ENCODE peak calls at places on chromosomes 12 and 14, in eight cellular contexts. J is left lung, C is pancreas, N is PC-3, Q is HCT116, Y is aorta, H is left cardiac atrium, I is T-helper 17 cell. Z is an unnamed sample.

GRCh38 chr12:46915082-46915481 is 89.3 kb upstream of the SLC38A4 start:
- ATAC-seq in J (peak; percentile 80), C (no peak), N (peak; percentile 94), Q (no peak), Y (no peak), H (peak; percentile 76), I (no peak), Z (peak; percentile 57)

GRCh38 chr14:93727039-93727740 is 61.1 kb downstream of the PRIMA1 start:
- ATAC-seq in J (no peak), C (no peak), N (no peak), Q (no peak), Y (no peak), H (no peak), I (no peak), Z (no peak)

GRCh38 chr14:31255286-31255685 is 47.7 kb upstream of the HECTD1 start:
- ATAC-seq in J (no peak), C (no peak), N (no peak), Q (no peak), Y (no peak), H (no peak), I (no peak), Z (no peak)

GRCh38 chr14:31678421-31679249 is 117.4 kb downstream of the NUBPL start:
- ATAC-seq in J (no peak), C (no peak), N (no peak), Q (no peak), Y (no peak), H (no peak), I (no peak), Z (no peak)

GRCh38 chr12:2384533-2385328 is 331.9 kb downstream of the CACNA1C start:
- ATAC-seq in J (no peak), C (no peak), N (no peak), Q (no peak), Y (peak; percentile 59), H (peak; percentile 10), I (no peak), Z (no peak)

GRCh38 chr12:93947486-93947885 is 200.9 kb upstream of the PLXNC1 start:
- ATAC-seq in J (no peak), C (no peak), N (no peak), Q (no peak), Y (no peak), H (no peak), I (no peak), Z (no peak)

GRCh38 chr14:102363182-102363952 is 626 bp downstream of the TECPR2 start:
- ATAC-seq in J (peak; percentile 36), C (peak; percentile 49), N (peak; percentile 49), Q (peak; percentile 46), Y (peak; percentile 6), H (peak; percentile 62), I (peak; percentile 5), Z (peak; percentile 30)

GRCh38 chr14:90301580-90302181 is 30.1 kb downstream of the NRDE2 start:
- ATAC-seq in J (peak; percentile 82), C (peak; percentile 80), N (peak; percentile 69), Q (no peak), Y (peak; percentile 78), H (peak; percentile 83), I (no peak), Z (peak; percentile 69)

GRCh38 chr12:7915911-7916403 is 20.0 kb downstream of the SLC2A3 start:
- ATAC-seq in J (peak; percentile 6), C (no peak), N (no peak), Q (no peak), Y (peak; percentile 47), H (peak; percentile 30), I (peak; percentile 34), Z (no peak)

GRCh38 chr14:25041898-25042297 is 8.0 kb downstream of the STXBP6 start:
- ATAC-seq in J (peak; percentile 29), C (no peak), N (no peak), Q (no peak), Y (no peak), H (no peak), I (no peak), Z (no peak)

GRCh38 chr12:457676-458075 is 2.1 kb upstream of the B4GALNT3 start:
- ATAC-seq in J (peak; percentile 3), C (no peak), N (peak; percentile 48), Q (no peak), Y (no peak), H (no peak), I (no peak), Z (peak; percentile 29)

GRCh38 chr12:93323625-93324165 is 54.0 kb upstream of the NUDT4 start:
- ATAC-seq in J (no peak), C (no peak), N (peak; percentile 25), Q (no peak), Y (no peak), H (peak; percentile 38), I (no peak), Z (no peak)

GRCh38 chr14:103390605-103391004 is 5.4 kb downstream of the MARK3 start:
- ATAC-seq in J (no peak), C (no peak), N (peak; percentile 7), Q (peak; percentile 29), Y (no peak), H (no peak), I (no peak), Z (no peak)

GRCh38 chr14:98197933-98198332 is 1074.1 kb downstream of the BCL11B start:
- ATAC-seq in J (no peak), C (no peak), N (no peak), Q (no peak), Y (no peak), H (no peak), I (peak; percentile 24), Z (no peak)

GRCh38 chr12:38350342-38351181 is 34.0 kb downstream of the ALG10B start:
- ATAC-seq in J (no peak), C (no peak), N (no peak), Q (no peak), Y (no peak), H (no peak), I (peak; percentile 36), Z (no peak)

GRCh38 chr14:91681893-91682563 is 49.9 kb downstream of the CATSPERB start:
- ATAC-seq in J (no peak), C (no peak), N (no peak), Q (no peak), Y (no peak), H (no peak), I (no peak), Z (no peak)

GRCh38 chr12:24741216-24741615 is 207.7 kb downstream of the BCAT1 start:
- ATAC-seq in J (no peak), C (no peak), N (no peak), Q (no peak), Y (no peak), H (no peak), I (no peak), Z (no peak)

GRCh38 chr12:2616763-2617162 is 178.0 kb upstream of the FKBP4 start:
- ATAC-seq in J (no peak), C (no peak), N (no peak), Q (no peak), Y (no peak), H (no peak), I (no peak), Z (no peak)

GRCh38 chr12:11895421-11896064 is 175.2 kb upstream of the BCL2L14 start:
- ATAC-seq in J (peak; percentile 17), C (no peak), N (no peak), Q (no peak), Y (no peak), H (no peak), I (no peak), Z (no peak)

GRCh38 chr14:100079606-100080005 is 14.4 kb downstream of the EVL start:
- ATAC-seq in J (no peak), C (no peak), N (no peak), Q (no peak), Y (no peak), H (no peak), I (no peak), Z (no peak)

GRCh38 chr14:105865904-105866840 is 339.8 kb downstream of the TMEM121 start:
- ATAC-seq in J (no peak), C (no peak), N (no peak), Q (no peak), Y (no peak), H (no peak), I (no peak), Z (no peak)

GRCh38 chr14:66507181-66507721 is 696 bp upstream of the GPHN start:
- ATAC-seq in J (peak; percentile 44), C (peak; percentile 23), N (peak; percentile 44), Q (peak; percentile 34), Y (peak; percentile 62), H (peak; percentile 13), I (peak; percentile 10), Z (peak; percentile 30)

GRCh38 chr12:109679716-109680520 is 33.7 kb upstream of the FAM222A start:
- ATAC-seq in J (no peak), C (peak; percentile 35), N (no peak), Q (no peak), Y (no peak), H (no peak), I (no peak), Z (no peak)

GRCh38 chr14:29757711-29758233 is 169.9 kb downstream of the PRKD1 start:
- ATAC-seq in J (no peak), C (no peak), N (no peak), Q (no peak), Y (no peak), H (no peak), I (no peak), Z (no peak)

GRCh38 chr12:108337235-108338223 is 1.6 kb downstream of the CMKLR1 start:
- ATAC-seq in J (peak; percentile 34), C (no peak), N (peak; percentile 88), Q (peak; percentile 94), Y (no peak), H (no peak), I (no peak), Z (peak; percentile 25)

GRCh38 chr12:64028541-64028940 is 184.0 kb downstream of the SRGAP1 start:
- ATAC-seq in J (no peak), C (no peak), N (no peak), Q (no peak), Y (no peak), H (no peak), I (no peak), Z (no peak)

GRCh38 chr12:39682689-39683477 is 63.3 kb upstream of the ABCD2 start:
- ATAC-seq in J (no peak), C (no peak), N (no peak), Q (no peak), Y (no peak), H (no peak), I (peak; percentile 78), Z (no peak)

GRCh38 chr14:68784298-68784910 is 8.5 kb downstream of the ZFP36L1 start:
- ATAC-seq in J (peak; percentile 1), C (peak; percentile 66), N (no peak), Q (peak; percentile 7), Y (no peak), H (no peak), I (no peak), Z (peak; percentile 1)

GRCh38 chr12:9079883-9080673 is 35.6 kb downstream of the A2M start:
- ATAC-seq in J (no peak), C (no peak), N (no peak), Q (no peak), Y (no peak), H (no peak), I (no peak), Z (no peak)

GRCh38 chr12:32902287-32902996 is 5.9 kb upstream of the PKP2 start:
- ATAC-seq in J (no peak), C (no peak), N (no peak), Q (no peak), Y (no peak), H (no peak), I (no peak), Z (peak; percentile 21)

GRCh38 chr12:115960-116915 is 49.7 kb downstream of the IQSEC3 start:
- ATAC-seq in J (no peak), C (no peak), N (no peak), Q (no peak), Y (no peak), H (no peak), I (no peak), Z (no peak)

GRCh38 chr12:58342736-58343135 is 401.4 kb downstream of the ATP23 start:
- ATAC-seq in J (no peak), C (no peak), N (no peak), Q (no peak), Y (no peak), H (no peak), I (no peak), Z (no peak)

GRCh38 chr14:105059035-105059916 is 6.0 kb downstream of the GPR132 start:
- ATAC-seq in J (peak; percentile 84), C (peak; percentile 46), N (no peak), Q (no peak), Y (no peak), H (no peak), I (peak; percentile 63), Z (peak; percentile 12)

GRCh38 chr14:92565040-92565717 is 51.6 kb downstream of the RIN3 start:
- ATAC-seq in J (no peak), C (no peak), N (peak; percentile 70), Q (no peak), Y (no peak), H (no peak), I (no peak), Z (no peak)

Z was measured in esophagus mucosa.